ENCODE peak calls at places on chromosome 12, in seven cellular contexts. Y is colonic mucosa, N is Peyer's patch, G is right lobe of liver, W is testis, R is transverse colon, E is fibroblast of the aortic adventitia. Z is an unnamed sample.

GRCh38 chr12:121748571-121749265 is 36.2 kb downstream of the TMEM120B start:
- DNase-seq in Y (no peak), N (no peak), G (no peak), W (peak; percentile 37), R (no peak), E (peak; percentile 80), Z (peak; percentile 72)

GRCh38 chr12:54282949-54283593 is 2.5 kb downstream of the HNRNPA1 start:
- DNase-seq in Y (peak; percentile 51), N (no peak), G (no peak), W (no peak), R (peak; percentile 43), E (no peak), Z (no peak)

GRCh38 chr12:45425426-45425825 is 209.5 kb downstream of the ANO6 start:
- DNase-seq in Y (no peak), N (no peak), G (no peak), W (no peak), R (no peak), E (peak; percentile 54), Z (no peak)

GRCh38 chr12:70783455-70783854 is 137.1 kb downstream of the PTPRR start:
- DNase-seq in Y (no peak), N (no peak), G (no peak), W (no peak), R (no peak), E (no peak), Z (no peak)

GRCh38 chr12:98446716-98447115 is 68.7 kb upstream of the TMPO start:
- DNase-seq in Y (no peak), N (no peak), G (no peak), W (no peak), R (no peak), E (peak; percentile 48), Z (no peak)

GRCh38 chr12:118402251-118402650 is 25.9 kb downstream of the SUDS3 start:
- DNase-seq in Y (no peak), N (no peak), G (no peak), W (no peak), R (no peak), E (peak; percentile 78), Z (no peak)

GRCh38 chr12:114294303-114294685 is 111.7 kb downstream of the TBX5 start:
- DNase-seq in Y (no peak), N (no peak), G (no peak), W (no peak), R (no peak), E (no peak), Z (no peak)

GRCh38 chr12:2083008-2083407 is 30.2 kb downstream of the CACNA1C start:
- DNase-seq in Y (no peak), N (no peak), G (no peak), W (no peak), R (no peak), E (peak; percentile 37), Z (no peak)

GRCh38 chr12:98352218-98352811 is 163.1 kb upstream of the TMPO start:
- DNase-seq in Y (no peak), N (no peak), G (no peak), W (no peak), R (no peak), E (peak; percentile 72), Z (no peak)

GRCh38 chr12:116346751-116347150 is 69.3 kb upstream of the MED13L start:
- DNase-seq in Y (no peak), N (no peak), G (no peak), W (peak; percentile 23), R (no peak), E (peak; percentile 96), Z (no peak)

GRCh38 chr12:104668274-104668718 is 211.5 kb downstream of the CHST11 start:
- DNase-seq in Y (peak; percentile 45), N (no peak), G (no peak), W (peak; percentile 85), R (peak; percentile 39), E (peak; percentile 73), Z (peak; percentile 75)

GRCh38 chr12:78853231-78853630 is 11.3 kb upstream of the SYT1 start:
- DNase-seq in Y (no peak), N (no peak), G (no peak), W (no peak), R (no peak), E (no peak), Z (no peak)

DNA sequence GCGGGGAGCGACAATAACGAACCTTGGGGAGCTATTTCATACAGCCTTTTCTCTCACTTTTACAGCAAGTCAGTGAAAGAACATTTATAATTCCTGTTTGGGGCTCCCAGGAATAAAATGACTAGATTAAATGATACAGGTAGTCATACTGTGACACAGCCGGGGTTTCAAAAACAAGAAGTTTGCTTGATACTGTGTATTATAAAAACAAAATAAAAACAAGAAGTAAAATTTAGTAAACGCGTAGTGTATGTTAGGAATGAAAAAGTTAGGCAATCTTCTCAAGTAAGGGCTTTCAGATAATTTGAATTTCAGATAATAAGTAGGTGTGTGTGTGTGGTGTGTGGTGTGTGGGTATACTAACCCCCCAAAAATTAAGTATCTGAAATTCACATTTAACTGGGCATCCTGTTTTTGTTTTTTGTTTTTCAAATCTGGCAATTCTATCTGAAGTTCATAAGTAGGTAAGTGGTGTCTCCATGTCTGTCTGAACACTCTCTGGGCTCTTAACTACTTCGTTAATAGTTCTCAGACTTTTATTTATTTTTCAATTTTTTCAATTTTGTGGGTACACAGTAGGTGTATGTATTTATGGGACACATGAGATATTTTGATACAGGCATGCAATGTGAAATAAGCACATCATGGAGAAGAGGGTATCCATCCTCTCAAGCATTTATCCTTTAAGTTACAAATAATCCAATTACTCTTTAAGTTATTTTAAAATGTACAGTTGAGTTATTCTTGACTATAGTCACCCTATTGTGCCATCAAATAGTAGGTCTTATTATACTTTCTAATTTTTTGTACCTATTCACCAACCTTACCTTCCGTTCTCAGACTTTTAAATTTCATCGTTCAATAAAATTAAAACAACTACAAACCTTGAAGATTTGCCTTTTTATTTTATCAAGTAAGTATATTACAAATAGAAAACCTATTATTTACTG is 649 bp upstream of the DCTN2 start:
- DNase-seq in Y (no peak), N (no peak), G (no peak), W (no peak), R (no peak), E (no peak), Z (no peak)
- H3K4me3 ChIP-seq in Y (peak overlapping the region; percentile 79), N (peak overlapping the region; percentile 90), G (peak overlapping the region; percentile 93), W (peak overlapping the region; percentile 79), R (peak overlapping the region; percentile 80), E (peak overlapping the region; percentile 4), Z (peak overlapping the region; percentile 92)

GRCh38 chr12:32542550-32543229 is 136.4 kb upstream of the DNM1L start:
- DNase-seq in Y (no peak), N (no peak), G (no peak), W (no peak), R (no peak), E (peak; percentile 42), Z (no peak)

GRCh38 chr12:32544893-32545292 is 134.2 kb upstream of the DNM1L start:
- DNase-seq in Y (no peak), N (no peak), G (no peak), W (no peak), R (no peak), E (no peak), Z (no peak)

GRCh38 chr12:32545413-32545970 is 133.6 kb upstream of the DNM1L start:
- DNase-seq in Y (no peak), N (no peak), G (no peak), W (no peak), R (no peak), E (no peak), Z (no peak)

GRCh38 chr12:32546272-32546671 is 132.8 kb upstream of the DNM1L start:
- DNase-seq in Y (no peak), N (no peak), G (no peak), W (no peak), R (no peak), E (no peak), Z (no peak)

DNA sequence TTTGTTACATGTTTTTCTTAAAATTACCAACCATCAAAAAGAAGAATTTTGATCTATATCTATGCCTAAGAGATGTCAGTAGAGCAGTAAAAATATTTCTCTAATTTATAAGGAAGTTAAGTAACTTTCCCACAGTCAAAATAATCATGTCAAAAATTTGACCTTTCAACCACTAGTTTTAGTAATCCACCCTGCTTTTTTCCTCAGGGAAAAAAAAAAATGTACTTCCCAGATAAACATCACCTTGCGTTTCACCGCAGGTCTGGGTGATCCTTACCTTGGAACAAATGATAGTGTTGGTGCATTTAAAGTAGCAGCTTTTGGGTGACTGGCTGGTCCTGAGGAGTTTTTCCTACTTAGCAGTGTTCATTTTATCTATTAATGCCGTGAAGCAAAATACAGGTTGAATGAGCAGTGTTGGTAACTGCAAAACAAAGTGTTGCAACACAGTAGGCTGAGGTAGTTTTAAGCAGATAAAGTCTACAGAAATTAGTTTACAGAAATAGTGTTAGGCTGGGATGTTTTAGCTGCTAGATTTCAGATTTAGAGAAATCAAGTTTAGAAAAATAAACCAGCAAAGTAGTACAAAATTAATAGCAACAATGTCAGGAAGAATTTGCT is 137.2 kb upstream of the DNM1L start:
- DNase-seq in Y (no peak), N (no peak), G (no peak), W (no peak), R (no peak), E (peak; percentile 42), Z (no peak)
- H3K4me3 ChIP-seq in Y (no peak overlapping the region), N (no peak overlapping the region), G (no peak overlapping the region), W (no peak overlapping the region), R (no peak overlapping the region), E (no peak overlapping the region), Z (no peak overlapping the region)

DNA sequence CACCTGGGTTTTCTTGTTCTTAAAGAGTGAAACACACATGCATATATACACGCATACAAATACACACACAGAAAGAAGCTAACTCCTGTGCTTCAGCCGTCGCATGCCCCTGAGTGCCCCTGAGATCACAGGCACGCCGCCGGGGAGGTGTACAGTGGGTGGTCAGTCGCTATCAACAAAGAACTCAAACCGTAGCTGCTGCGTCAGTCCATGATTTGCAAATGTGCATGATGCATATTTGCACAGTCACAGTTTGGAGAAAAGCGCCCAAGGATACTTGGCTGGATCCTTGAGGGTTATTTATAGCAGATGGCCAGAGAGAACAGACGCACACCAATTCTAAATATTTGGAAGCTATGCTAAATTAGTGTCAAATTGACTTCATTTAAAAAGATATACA is 206.9 kb downstream of the TMEM132D start:
- DNase-seq in Y (no peak), N (no peak), G (no peak), W (no peak), R (no peak), E (no peak), Z (no peak)
- H3K4me3 ChIP-seq in Y (no peak overlapping the region), N (no peak overlapping the region), G (no peak overlapping the region), W (no peak overlapping the region), R (no peak overlapping the region), E (no peak overlapping the region), Z (no peak overlapping the region)

GRCh38 chr12:109715310-109716091 is 1.9 kb downstream of the FAM222A start:
- DNase-seq in Y (peak; percentile 54), N (no peak), G (no peak), W (peak; percentile 81), R (peak; percentile 51), E (no peak), Z (no peak)
- H3K4me3 ChIP-seq in Y (peak overlapping the region; percentile 64), N (no peak overlapping the region), G (no peak overlapping the region), W (peak overlapping the region; percentile 70), R (peak overlapping the region; percentile 56), E (no peak overlapping the region), Z (no peak overlapping the region)

GRCh38 chr12:131615316-131616053 is 95.4 kb upstream of the SFSWAP start:
- DNase-seq in Y (no peak), N (no peak), G (no peak), W (no peak), R (no peak), E (no peak), Z (no peak)
- H3K4me3 ChIP-seq in Y (no peak overlapping the region), N (no peak overlapping the region), G (no peak overlapping the region), W (no peak overlapping the region), R (no peak overlapping the region), E (no peak overlapping the region), Z (no peak overlapping the region)